ENCODE peak calls at places on chromosomes 5 and 9, in seven cellular contexts. One of them, this sample, is unnamed. For H3K4me1, the result is how much of the 10 kb centered on the place peaks cover.

GRCh38 chr9:127537014-127537413 is 75.1 kb upstream of the STXBP1 start:
- DNase-seq in PC-3: peak
- DNase-seq in Karpas-422: no peak
- DNase-seq in effector memory CD4-positive, alpha-beta T cell: no peak
- DNase-seq in tibial nerve: no peak
- DNase-seq in mammary epithelial cell: no peak
- DNase-seq in astrocyte: no peak
- DNase-seq in this sample: no peak

GRCh38 chr9:120252248-120252647 is 327.7 kb downstream of the CDK5RAP2 start:
- DNase-seq in Karpas-422: no peak
- DNase-seq in PC-3: no peak
- DNase-seq in astrocyte: no peak
- DNase-seq in effector memory CD4-positive, alpha-beta T cell: no peak
- DNase-seq in mammary epithelial cell: no peak
- DNase-seq in tibial nerve: no peak
- DNase-seq in this sample: peak

GRCh38 chr9:99041618-99042017 is 63.3 kb upstream of the TGFBR1 start:
- DNase-seq in effector memory CD4-positive, alpha-beta T cell: no peak
- DNase-seq in PC-3: no peak
- DNase-seq in astrocyte: no peak
- DNase-seq in Karpas-422: no peak
- DNase-seq in tibial nerve: no peak
- DNase-seq in mammary epithelial cell: no peak
- DNase-seq in this sample: no peak

GRCh38 chr5:59099270-59099994 is 516.6 kb downstream of the RAB3C start:
- DNase-seq in tibial nerve: no peak
- DNase-seq in effector memory CD4-positive, alpha-beta T cell: peak
- DNase-seq in PC-3: peak
- DNase-seq in astrocyte: peak
- DNase-seq in Karpas-422: no peak
- DNase-seq in mammary epithelial cell: peak
- DNase-seq in this sample: no peak

GRCh38 chr9:21252727-21253547 is 13.1 kb upstream of the IFNA14 start:
- DNase-seq in effector memory CD4-positive, alpha-beta T cell: no peak
- DNase-seq in mammary epithelial cell: peak
- DNase-seq in astrocyte: peak
- DNase-seq in tibial nerve: no peak
- DNase-seq in PC-3: peak
- DNase-seq in Karpas-422: peak
- DNase-seq in this sample: no peak

GRCh38 chr9:37927611-37928551 is 24.0 kb upstream of the SLC25A51 start:
- DNase-seq in tibial nerve: no peak
- DNase-seq in PC-3: no peak
- DNase-seq in Karpas-422: no peak
- DNase-seq in mammary epithelial cell: no peak
- DNase-seq in effector memory CD4-positive, alpha-beta T cell: no peak
- DNase-seq in astrocyte: no peak
- DNase-seq in this sample: no peak

GRCh38 chr5:98770158-98770910 is 3.1 kb upstream of the RGMB start:
- DNase-seq in tibial nerve: peak
- DNase-seq in PC-3: peak
- DNase-seq in mammary epithelial cell: peak
- DNase-seq in Karpas-422: no peak
- DNase-seq in astrocyte: peak
- DNase-seq in effector memory CD4-positive, alpha-beta T cell: no peak
- DNase-seq in this sample: peak

GRCh38 chr9:137486545-137487453 is 27.7 kb upstream of the NSMF start:
- DNase-seq in astrocyte: no peak
- DNase-seq in Karpas-422: no peak
- DNase-seq in PC-3: no peak
- DNase-seq in tibial nerve: no peak
- DNase-seq in mammary epithelial cell: no peak
- DNase-seq in effector memory CD4-positive, alpha-beta T cell: no peak
- DNase-seq in this sample: no peak

GRCh38 chr9:18274693-18275092 is 199.3 kb upstream of the ADAMTSL1 start:
- DNase-seq in tibial nerve: no peak
- DNase-seq in Karpas-422: no peak
- DNase-seq in mammary epithelial cell: peak
- DNase-seq in PC-3: peak
- DNase-seq in astrocyte: peak
- DNase-seq in effector memory CD4-positive, alpha-beta T cell: no peak
- DNase-seq in this sample: no peak

DNA sequence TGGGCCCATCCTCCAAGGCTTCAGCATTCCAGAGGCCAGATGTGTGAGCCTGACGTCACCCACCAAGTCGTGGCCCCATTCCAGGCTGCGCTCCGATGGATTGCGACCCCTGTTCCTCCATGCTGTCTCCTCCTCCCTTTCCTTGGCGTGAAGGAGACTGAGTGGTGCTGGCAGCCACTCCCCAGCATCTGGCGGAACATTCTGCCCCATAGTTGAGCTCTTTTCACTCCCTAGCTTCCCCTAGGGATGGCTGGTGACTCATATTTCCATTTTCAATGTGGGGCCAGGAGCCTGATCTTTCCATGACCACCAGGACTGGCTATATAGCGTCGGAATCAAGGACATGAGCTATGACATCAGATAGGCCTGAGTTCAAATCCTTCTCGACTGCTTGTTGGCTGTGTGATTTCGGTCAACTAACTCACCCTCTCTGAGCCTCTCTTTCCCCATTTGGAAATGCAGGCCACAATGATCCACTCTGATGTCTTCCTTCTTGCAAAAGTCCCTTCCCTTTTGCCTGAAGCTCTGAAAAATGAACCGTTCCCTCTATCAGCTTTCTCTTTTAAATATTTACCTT is 24.5 kb upstream of the DUSP1 start:
- DNase-seq in mammary epithelial cell: no peak
- DNase-seq in PC-3: no peak
- DNase-seq in astrocyte: peak
- DNase-seq in tibial nerve: peak
- DNase-seq in effector memory CD4-positive, alpha-beta T cell: no peak
- DNase-seq in Karpas-422: no peak
- DNase-seq in this sample: peak
- H3K4me1 ChIP-seq in mammary epithelial cell: under half
- H3K4me1 ChIP-seq in PC-3: under half
- H3K4me1 ChIP-seq in astrocyte: half or more
- H3K4me1 ChIP-seq in tibial nerve: half or more
- H3K4me1 ChIP-seq in effector memory CD4-positive, alpha-beta T cell: under half
- H3K4me1 ChIP-seq in Karpas-422: under half
- H3K4me1 ChIP-seq in this sample: under half

DNA sequence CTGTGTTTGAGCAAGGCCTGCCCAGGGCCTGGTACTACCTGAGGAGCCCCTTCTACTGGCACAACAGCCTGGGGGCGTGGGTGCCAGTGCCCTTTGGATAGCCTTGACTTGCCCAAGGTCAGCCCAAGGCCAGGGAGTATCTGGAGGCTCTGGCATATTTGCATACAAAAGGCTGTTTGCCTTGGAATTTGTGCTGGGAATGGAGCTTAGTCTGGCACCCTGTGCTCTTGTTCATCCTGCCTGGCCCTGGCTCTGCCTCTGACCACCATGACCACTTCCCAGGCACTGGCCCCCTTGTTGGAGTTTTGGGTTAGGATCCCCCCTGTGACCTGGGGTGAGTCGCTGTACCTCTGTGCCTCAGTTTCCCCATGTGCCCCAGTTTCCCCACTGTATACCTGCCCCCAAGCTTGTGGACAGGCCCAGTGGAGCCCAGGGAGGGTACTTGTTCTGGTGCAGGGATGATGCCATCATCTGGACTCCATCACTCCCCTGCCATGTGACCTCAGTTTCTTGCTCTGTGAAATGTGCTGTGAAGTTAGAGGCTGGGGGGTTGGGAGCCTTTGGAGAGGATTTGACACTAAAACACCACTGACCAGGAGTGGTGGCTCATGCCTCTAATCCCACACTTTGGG is 1.6 kb downstream of the SUSD3 start:
- DNase-seq in tibial nerve: no peak
- DNase-seq in Karpas-422: no peak
- DNase-seq in effector memory CD4-positive, alpha-beta T cell: no peak
- DNase-seq in PC-3: no peak
- DNase-seq in astrocyte: no peak
- DNase-seq in mammary epithelial cell: no peak
- DNase-seq in this sample: peak
- H3K4me1 ChIP-seq in tibial nerve: under half
- H3K4me1 ChIP-seq in Karpas-422: under half
- H3K4me1 ChIP-seq in effector memory CD4-positive, alpha-beta T cell: half or more
- H3K4me1 ChIP-seq in PC-3: under half
- H3K4me1 ChIP-seq in astrocyte: under half
- H3K4me1 ChIP-seq in mammary epithelial cell: under half
- H3K4me1 ChIP-seq in this sample: under half

GRCh38 chr5:150625831-150626746 is 14.4 kb upstream of the SYNPO start:
- DNase-seq in PC-3: no peak
- DNase-seq in mammary epithelial cell: no peak
- DNase-seq in Karpas-422: peak
- DNase-seq in astrocyte: no peak
- DNase-seq in effector memory CD4-positive, alpha-beta T cell: no peak
- DNase-seq in tibial nerve: no peak
- DNase-seq in this sample: no peak
- H3K4me1 ChIP-seq in PC-3: under half
- H3K4me1 ChIP-seq in mammary epithelial cell: under half
- H3K4me1 ChIP-seq in Karpas-422: under half
- H3K4me1 ChIP-seq in astrocyte: half or more
- H3K4me1 ChIP-seq in effector memory CD4-positive, alpha-beta T cell: under half
- H3K4me1 ChIP-seq in tibial nerve: half or more
- H3K4me1 ChIP-seq in this sample: under half

GRCh38 chr5:3886521-3887461 is 291.2 kb downstream of the IRX1 start:
- DNase-seq in Karpas-422: no peak
- DNase-seq in PC-3: no peak
- DNase-seq in effector memory CD4-positive, alpha-beta T cell: no peak
- DNase-seq in mammary epithelial cell: peak
- DNase-seq in astrocyte: peak
- DNase-seq in tibial nerve: no peak
- DNase-seq in this sample: no peak
- H3K4me1 ChIP-seq in Karpas-422: under half
- H3K4me1 ChIP-seq in PC-3: under half
- H3K4me1 ChIP-seq in effector memory CD4-positive, alpha-beta T cell: under half
- H3K4me1 ChIP-seq in mammary epithelial cell: under half
- H3K4me1 ChIP-seq in astrocyte: under half
- H3K4me1 ChIP-seq in tibial nerve: under half
- H3K4me1 ChIP-seq in this sample: under half

GRCh38 chr5:173317852-173318251 is 10.4 kb downstream of the STC2 start:
- DNase-seq in Karpas-422: no peak
- DNase-seq in PC-3: no peak
- DNase-seq in effector memory CD4-positive, alpha-beta T cell: no peak
- DNase-seq in astrocyte: no peak
- DNase-seq in mammary epithelial cell: no peak
- DNase-seq in tibial nerve: no peak
- DNase-seq in this sample: no peak
- H3K4me1 ChIP-seq in Karpas-422: under half
- H3K4me1 ChIP-seq in PC-3: under half
- H3K4me1 ChIP-seq in effector memory CD4-positive, alpha-beta T cell: under half
- H3K4me1 ChIP-seq in astrocyte: under half
- H3K4me1 ChIP-seq in mammary epithelial cell: under half
- H3K4me1 ChIP-seq in tibial nerve: under half
- H3K4me1 ChIP-seq in this sample: under half

GRCh38 chr5:79689541-79690466 is at the start of gene CMYA5:
- DNase-seq in mammary epithelial cell: peak
- DNase-seq in Karpas-422: no peak
- DNase-seq in PC-3: no peak
- DNase-seq in effector memory CD4-positive, alpha-beta T cell: no peak
- DNase-seq in tibial nerve: no peak
- DNase-seq in astrocyte: no peak
- DNase-seq in this sample: peak

GRCh38 chr5:79694652-79695051 is 5.0 kb downstream of the CMYA5 start:
- DNase-seq in tibial nerve: no peak
- DNase-seq in effector memory CD4-positive, alpha-beta T cell: no peak
- DNase-seq in astrocyte: peak
- DNase-seq in PC-3: no peak
- DNase-seq in Karpas-422: no peak
- DNase-seq in mammary epithelial cell: no peak
- DNase-seq in this sample: no peak

GRCh38 chr5:79694183-79694582 is 4.5 kb downstream of the CMYA5 start:
- DNase-seq in PC-3: no peak
- DNase-seq in astrocyte: no peak
- DNase-seq in Karpas-422: no peak
- DNase-seq in mammary epithelial cell: no peak
- DNase-seq in tibial nerve: no peak
- DNase-seq in effector memory CD4-positive, alpha-beta T cell: no peak
- DNase-seq in this sample: no peak

GRCh38 chr5:79691007-79691406 is 1.4 kb downstream of the CMYA5 start:
- DNase-seq in effector memory CD4-positive, alpha-beta T cell: no peak
- DNase-seq in mammary epithelial cell: no peak
- DNase-seq in tibial nerve: no peak
- DNase-seq in PC-3: no peak
- DNase-seq in astrocyte: no peak
- DNase-seq in Karpas-422: no peak
- DNase-seq in this sample: no peak

GRCh38 chr5:79692586-79692985 is 3.0 kb downstream of the CMYA5 start:
- DNase-seq in mammary epithelial cell: no peak
- DNase-seq in tibial nerve: no peak
- DNase-seq in effector memory CD4-positive, alpha-beta T cell: no peak
- DNase-seq in PC-3: peak
- DNase-seq in Karpas-422: no peak
- DNase-seq in astrocyte: no peak
- DNase-seq in this sample: no peak
- H3K4me1 ChIP-seq in mammary epithelial cell: under half
- H3K4me1 ChIP-seq in tibial nerve: under half
- H3K4me1 ChIP-seq in effector memory CD4-positive, alpha-beta T cell: under half
- H3K4me1 ChIP-seq in PC-3: under half
- H3K4me1 ChIP-seq in Karpas-422: under half
- H3K4me1 ChIP-seq in astrocyte: under half
- H3K4me1 ChIP-seq in this sample: under half

DNA sequence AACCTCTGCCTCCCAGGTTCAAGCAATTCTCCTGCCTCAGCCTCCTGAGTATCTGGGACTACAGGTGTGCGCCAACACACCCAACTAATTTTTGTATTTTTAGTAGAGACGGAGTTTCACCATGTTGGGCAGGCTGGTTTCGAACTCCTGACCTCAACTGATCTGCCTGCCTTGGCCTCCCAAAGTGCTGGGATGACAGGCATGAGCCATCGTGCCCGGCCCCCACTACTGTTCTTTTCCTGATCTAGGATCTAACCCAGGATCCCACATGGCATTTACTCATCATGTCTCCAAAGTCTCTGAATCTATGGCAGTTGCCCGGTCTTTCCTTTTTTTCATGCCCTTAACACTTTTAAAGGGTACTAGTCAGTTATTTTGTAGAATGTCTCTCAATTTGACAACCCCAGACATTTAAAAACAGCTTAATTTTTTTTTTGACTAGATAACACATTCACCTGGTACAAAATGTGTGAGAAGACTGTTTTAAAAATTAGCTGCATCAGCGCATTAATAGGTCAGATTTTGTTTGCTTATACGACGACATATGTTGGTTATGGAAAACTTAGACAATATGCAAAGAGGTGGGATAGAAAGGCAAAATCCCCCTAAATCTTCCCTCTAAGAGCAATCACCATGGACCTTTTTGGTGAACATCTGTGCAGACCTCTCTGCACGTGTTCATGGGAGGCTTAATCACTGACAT is 46.5 kb downstream of the STOM start:
- DNase-seq in astrocyte: no peak
- DNase-seq in Karpas-422: no peak
- DNase-seq in effector memory CD4-positive, alpha-beta T cell: no peak
- DNase-seq in tibial nerve: no peak
- DNase-seq in mammary epithelial cell: no peak
- DNase-seq in PC-3: no peak
- DNase-seq in this sample: no peak
- H3K4me1 ChIP-seq in astrocyte: under half
- H3K4me1 ChIP-seq in Karpas-422: under half
- H3K4me1 ChIP-seq in effector memory CD4-positive, alpha-beta T cell: under half
- H3K4me1 ChIP-seq in tibial nerve: half or more
- H3K4me1 ChIP-seq in mammary epithelial cell: under half
- H3K4me1 ChIP-seq in PC-3: under half
- H3K4me1 ChIP-seq in this sample: under half

This sample was measured in endodermal cell.